ENCODE peak calls at places on chromosomes 16 and 17, in six cellular contexts. S, W, O, H, X and F are unnamed samples.

GRCh38 chr17:69223809-69224208 is 4.8 kb downstream of the ABCA10 start:
- DNase-seq in S (no peak), W (no peak), O (no peak), H (no peak), X (no peak), F (no peak)

GRCh38 chr16:4293181-4293716 is 20.4 kb upstream of the TFAP4 start:
- DNase-seq in S (no peak), W (no peak), O (no peak), H (no peak), X (no peak), F (no peak)

GRCh38 chr16:59170065-59170712 is 436.1 kb upstream of the GOT2 start:
- DNase-seq in S (no peak), W (no peak), O (no peak), H (no peak), X (no peak), F (no peak)

GRCh38 chr17:200604-200985 is 19.1 kb upstream of the DOC2B start:
- DNase-seq in S (no peak), W (no peak), O (no peak), H (no peak), X (no peak), F (no peak)

GRCh38 chr16:89052824-89053724 is 40.6 kb upstream of the ACSF3 start:
- DNase-seq in S (no peak), W (peak), O (peak), H (no peak), X (no peak), F (peak)

GRCh38 chr17:17051791-17052461 is 9.7 kb downstream of the MPRIP start:
- DNase-seq in S (peak), W (no peak), O (no peak), H (no peak), X (no peak), F (no peak)

GRCh38 chr17:1010086-1010450 is 13.1 kb downstream of the TIMM22 start:
- DNase-seq in S (no peak), W (no peak), O (no peak), H (no peak), X (no peak), F (no peak)

GRCh38 chr17:8475820-8476219 is 40.1 kb downstream of the NDEL1 start:
- DNase-seq in S (no peak), W (no peak), O (no peak), H (no peak), X (no peak), F (no peak)

GRCh38 chr17:956905-957304 is 22.7 kb downstream of the NXN start:
- DNase-seq in S (no peak), W (no peak), O (no peak), H (no peak), X (no peak), F (no peak)

GRCh38 chr17:29583324-29584248 is 5.9 kb downstream of the GIT1 start:
- DNase-seq in S (no peak), W (no peak), O (no peak), H (no peak), X (no peak), F (no peak)

GRCh38 chr16:71431991-71432390 is 9.9 kb downstream of the TLE7 start:
- DNase-seq in S (no peak), W (no peak), O (no peak), H (no peak), X (no peak), F (no peak)

GRCh38 chr17:45934044-45934979 is 40.0 kb downstream of the MAPT start:
- DNase-seq in S (no peak), W (no peak), O (no peak), H (no peak), X (no peak), F (no peak)

GRCh38 chr17:31880311-31880710 is 21.2 kb downstream of the UTP6 start:
- DNase-seq in S (no peak), W (no peak), O (no peak), H (no peak), X (no peak), F (no peak)

GRCh38 chr16:88116121-88116900 is 165.1 kb downstream of the BANP start:
- DNase-seq in S (no peak), W (no peak), O (no peak), H (no peak), X (no peak), F (no peak)

GRCh38 chr17:70855401-70856054 is 686.2 kb downstream of the KCNJ2 start:
- DNase-seq in S (peak), W (no peak), O (no peak), H (no peak), X (no peak), F (no peak)

GRCh38 chr16:67917852-67918236 is 13.8 kb downstream of the CTRL start:
- DNase-seq in S (no peak), W (no peak), O (no peak), H (peak), X (no peak), F (no peak)

GRCh38 chr17:40932608-40933007 is 4.8 kb downstream of the KRT23 start:
- DNase-seq in S (no peak), W (no peak), O (peak), H (no peak), X (no peak), F (no peak)

GRCh38 chr16:5298202-5298601 is 200.6 kb upstream of the EEF2KMT start:
- DNase-seq in S (no peak), W (no peak), O (no peak), H (no peak), X (no peak), F (no peak)

GRCh38 chr16:27708651-27709050 is 158.7 kb downstream of the KATNIP start:
- DNase-seq in S (no peak), W (no peak), O (no peak), H (no peak), X (no peak), F (no peak)

GRCh38 chr17:59680314-59680713 is 26.9 kb downstream of the PTRH2 start:
- DNase-seq in S (no peak), W (no peak), O (no peak), H (no peak), X (no peak), F (no peak)

GRCh38 chr17:18362509-18363020 is 785 bp downstream of the SHMT1 start:
- DNase-seq in S (peak), W (peak), O (peak), H (no peak), X (no peak), F (peak)

GRCh38 chr17:80501739-80502577 is 25.6 kb upstream of the NPTX1 start:
- DNase-seq in S (no peak), W (no peak), O (no peak), H (no peak), X (no peak), F (no peak)

GRCh38 chr16:19139436-19140091 is 25.8 kb downstream of the ITPRIPL2 start:
- DNase-seq in S (no peak), W (no peak), O (no peak), H (no peak), X (no peak), F (no peak)

GRCh38 chr17:61659437-61659836 is 68.4 kb upstream of the NACA2 start:
- DNase-seq in S (no peak), W (no peak), O (no peak), H (no peak), X (no peak), F (no peak)

GRCh38 chr17:32806646-32807045 is 70.3 kb downstream of the MYO1D start:
- DNase-seq in S (no peak), W (no peak), O (no peak), H (no peak), X (no peak), F (no peak)

GRCh38 chr16:57003439-57004386 is 14.4 kb downstream of the NLRC5 start:
- DNase-seq in S (no peak), W (no peak), O (no peak), H (no peak), X (no peak), F (no peak)

GRCh38 chr16:17377360-17378324 is 93.1 kb downstream of the XYLT1 start:
- DNase-seq in S (no peak), W (no peak), O (peak), H (no peak), X (no peak), F (no peak)

GRCh38 chr17:45410144-45411091 is 22.3 kb downstream of the ARHGAP27 start:
- DNase-seq in S (no peak), W (no peak), O (peak), H (no peak), X (peak), F (no peak)

GRCh38 chr17:43025290-43025657 is 243 bp downstream of the RND2 start:
- DNase-seq in S (no peak), W (no peak), O (no peak), H (no peak), X (no peak), F (no peak)

GRCh38 chr16:1916654-1916990 is 1.6 kb downstream of the HS3ST6 start:
- DNase-seq in S (no peak), W (no peak), O (no peak), H (no peak), X (no peak), F (no peak)

GRCh38 chr16:56426585-56426984 is 1.2 kb upstream of the AMFR start:
- DNase-seq in S (no peak), W (no peak), O (no peak), H (no peak), X (no peak), F (no peak)

GRCh38 chr16:50578147-50578546 is 30.0 kb downstream of the NKD1 start:
- DNase-seq in S (no peak), W (no peak), O (no peak), H (no peak), X (no peak), F (no peak)

GRCh38 chr17:32100971-32101631 is 41.2 kb upstream of the RHOT1 start:
- DNase-seq in S (peak), W (no peak), O (no peak), H (no peak), X (no peak), F (no peak)

GRCh38 chr16:82954224-82954929 is 327.6 kb downstream of the CDH13 start:
- DNase-seq in S (no peak), W (no peak), O (no peak), H (no peak), X (no peak), F (no peak)

GRCh38 chr17:45787044-45787443 is 2.9 kb downstream of the CRHR1 start:
- DNase-seq in S (no peak), W (no peak), O (peak), H (no peak), X (no peak), F (peak)

GRCh38 chr17:3222505-3222904 is 15.0 kb downstream of the OR1A1 start:
- DNase-seq in S (no peak), W (no peak), O (no peak), H (no peak), X (no peak), F (no peak)

GRCh38 chr16:89380681-89381080 is 109.7 kb downstream of the ANKRD11 start:
- DNase-seq in S (no peak), W (no peak), O (no peak), H (no peak), X (no peak), F (no peak)